ENCODE peak calls at places on chromosomes 13 and 19, in eight cellular contexts. G is stimulated activated CD4-positive, alpha-beta T cell treated with anti-CD3 and anti-CD28 coated beads, TNF-alpha, amount 100 ng/mL, for 4 hours; S is SJCRH30; V is activated CD4-positive, alpha-beta T cell treated with anti-CD3 and anti-CD28 coated beads, Interleukin-2, amount 50 U/mL, for 24 hours; M is DMS153; T is MV-4-11; F is left cardiac atrium; J is cerebellar nuclear complex. H is an unnamed sample.

GRCh38 chr19:57903298-57904174 is 12.9 kb downstream of the ZNF417 start:
- DNase-seq in G (no peak), M (no peak), S (no peak), T (peak), V (no peak), J (no peak), F (no peak), H (peak)

GRCh38 chr13:20873348-20873747 is 29.2 kb downstream of the XPO4 start:
- DNase-seq in V (no peak), T (no peak), M (no peak), F (no peak), G (no peak), J (no peak), S (no peak), H (no peak)

GRCh38 chr13:109211616-109212015 is 574.8 kb downstream of the IRS2 start:
- DNase-seq in V (no peak), F (no peak), S (peak), G (no peak), T (no peak), J (no peak), M (no peak), H (no peak)

GRCh38 chr19:49570997-49571676 is 9.2 kb downstream of the NOSIP start:
- DNase-seq in V (no peak), S (peak), J (no peak), M (no peak), T (peak), F (no peak), G (no peak), H (peak)

GRCh38 chr13:94716016-94716415 is 3.7 kb upstream of the SOX21 start:
- DNase-seq in V (no peak), G (no peak), F (no peak), S (no peak), J (no peak), T (no peak), M (no peak), H (peak)

GRCh38 chr13:59533561-59534337 is 630.0 kb downstream of the DIAPH3 start:
- DNase-seq in V (no peak), J (no peak), S (no peak), G (no peak), M (peak), T (no peak), F (no peak), H (no peak)

GRCh38 chr13:49443327-49443688 is 556 bp downstream of the CAB39L start:
- DNase-seq in S (peak), F (no peak), M (no peak), T (no peak), G (no peak), V (no peak), J (no peak), H (peak)

GRCh38 chr13:96946709-96947311 is 47.5 kb downstream of the OXGR1 start:
- DNase-seq in V (no peak), F (no peak), S (no peak), M (no peak), T (no peak), G (no peak), J (no peak), H (no peak)

H was measured in OCI-M1.